ENCODE peak calls at places on chromosome 3, in eight cellular contexts. D is astrocyte, J is ovary, F is HCT116, K is IMR-90, H is suprapubic skin, M is breast epithelium, O is mammary epithelial cell. N is an unnamed sample.

GRCh38 chr3:27253391-27253790 is 115.8 kb downstream of the NEK10 start:
- DNase-seq in M (no peak), K (no peak), D (no peak), H (no peak), J (no peak), O (no peak), F (no peak), N (no peak)

GRCh38 chr3:14228611-14229470 is 50.2 kb downstream of the LSM3 start:
- DNase-seq in J (no peak), M (no peak), K (no peak), O (no peak), H (no peak), F (no peak), D (no peak), N (peak; percentile 28)

GRCh38 chr3:138923531-138923994 is 23.4 kb downstream of the FOXL2 start:
- DNase-seq in D (peak; percentile 51), K (peak; percentile 83), O (peak; percentile 78), J (peak; percentile 64), F (peak; percentile 82), H (peak; percentile 88), M (peak; percentile 86), N (peak; percentile 97)

GRCh38 chr3:134836921-134837320 is 41.9 kb downstream of the EPHB1 start:
- DNase-seq in F (no peak), O (no peak), K (no peak), M (no peak), D (no peak), H (no peak), J (no peak), N (no peak)

GRCh38 chr3:36736327-36736726 is 28.0 kb downstream of the DCLK3 start:
- DNase-seq in F (no peak), H (no peak), D (peak; percentile 7), J (no peak), O (no peak), K (no peak), M (no peak), N (peak; percentile 34)

GRCh38 chr3:53140575-53141467 is 10.6 kb upstream of the RFT1 start:
- DNase-seq in K (peak; percentile 81), F (no peak), J (no peak), D (no peak), M (no peak), O (peak; percentile 67), H (no peak), N (peak; percentile 35)

GRCh38 chr3:151305081-151305777 is 11.4 kb downstream of the GPR87 start:
- DNase-seq in M (peak; percentile 84), K (peak; percentile 95), H (peak; percentile 85), O (peak; percentile 99), D (peak; percentile 99), F (peak; percentile 96), J (no peak), N (peak; percentile 97)

GRCh38 chr3:53486961-53487654 is 7.3 kb upstream of the CACNA1D start:
- DNase-seq in F (no peak), D (no peak), O (no peak), H (no peak), J (no peak), M (no peak), K (no peak), N (no peak)

GRCh38 chr3:133208184-133208583 is 170.0 kb downstream of the TMEM108 start:
- DNase-seq in O (no peak), H (no peak), F (no peak), M (no peak), K (no peak), J (no peak), D (no peak), N (no peak)

GRCh38 chr3:125367403-125368230 is 7.5 kb downstream of the ZNF148 start:
- DNase-seq in K (peak; percentile 45), D (peak; percentile 65), O (no peak), H (no peak), F (no peak), J (no peak), M (no peak), N (no peak)

GRCh38 chr3:12049675-12050074 is 45.5 kb downstream of the SYN2 start:
- DNase-seq in O (no peak), H (no peak), K (peak; percentile 3), D (no peak), F (no peak), M (no peak), J (no peak), N (no peak)

GRCh38 chr3:71430941-71431552 is 152.5 kb downstream of the FOXP1 start:
- DNase-seq in O (peak; percentile 75), H (no peak), K (no peak), D (peak; percentile 43), J (no peak), M (no peak), F (no peak), N (peak; percentile 30)

GRCh38 chr3:99651561-99651960 is 13.2 kb downstream of the COL8A1 start:
- DNase-seq in M (no peak), D (peak; percentile 78), H (no peak), J (no peak), O (no peak), F (no peak), K (peak; percentile 81), N (peak; percentile 56)

GRCh38 chr3:123423026-123423425 is 25.9 kb downstream of the ADCY5 start:
- DNase-seq in M (no peak), K (no peak), F (no peak), H (no peak), J (no peak), D (no peak), O (no peak), N (no peak)

GRCh38 chr3:14957933-14958332 is 10.6 kb downstream of the NR2C2 start:
- DNase-seq in O (no peak), F (no peak), D (no peak), M (no peak), K (no peak), J (no peak), H (no peak), N (peak; percentile 41)

GRCh38 chr3:13236774-13237173 is 163.5 kb upstream of the IQSEC1 start:
- DNase-seq in O (no peak), J (no peak), F (no peak), D (no peak), K (no peak), H (no peak), M (no peak), N (no peak)

GRCh38 chr3:194485876-194486539 is 794 bp downstream of the ATP13A3 start:
- DNase-seq in J (peak; percentile 65), D (no peak), K (peak; percentile 31), H (peak; percentile 71), F (no peak), O (no peak), M (no peak), N (peak; percentile 19)

GRCh38 chr3:194387276-194387675 is 11.8 kb downstream of the GP5 start:
- DNase-seq in M (no peak), K (no peak), F (no peak), H (no peak), D (no peak), O (no peak), J (no peak), N (no peak)

GRCh38 chr3:117721866-117722265 is 1012.3 kb downstream of the TUSC7 start:
- DNase-seq in J (no peak), M (no peak), O (no peak), F (no peak), K (no peak), H (no peak), D (no peak), N (no peak)

GRCh38 chr3:17514597-17514996 is 227.8 kb downstream of the TBC1D5 start:
- DNase-seq in H (no peak), D (no peak), O (no peak), J (no peak), M (no peak), F (no peak), K (no peak), N (no peak)

GRCh38 chr3:72951259-72951722 is 45.3 kb upstream of the PPP4R2 start:
- DNase-seq in H (no peak), F (no peak), K (no peak), D (no peak), M (no peak), O (no peak), J (no peak), N (no peak)

GRCh38 chr3:137332296-137332695 is 374.5 kb downstream of the IL20RB start:
- DNase-seq in H (no peak), K (no peak), M (no peak), O (peak; percentile 5), J (no peak), D (no peak), F (no peak), N (no peak)

GRCh38 chr3:193910886-193911738 is 224.8 kb upstream of the HES1 start:
- DNase-seq in D (no peak), K (no peak), M (no peak), O (no peak), F (no peak), H (no peak), J (no peak), N (no peak)

GRCh38 chr3:187744169-187745151 is 808 bp downstream of the BCL6 start:
- DNase-seq in H (no peak), J (peak; percentile 81), D (peak; percentile 33), F (no peak), M (no peak), O (peak; percentile 51), K (peak; percentile 49), N (no peak)

GRCh38 chr3:57076422-57076951 is 16.0 kb downstream of the SPATA12 start:
- DNase-seq in O (no peak), K (no peak), F (no peak), J (no peak), M (no peak), D (no peak), H (no peak), N (no peak)

GRCh38 chr3:31652296-31652695 is 119.6 kb downstream of the STT3B start:
- DNase-seq in H (no peak), D (no peak), O (no peak), M (no peak), F (no peak), J (no peak), K (no peak), N (no peak)
- H3K9me3 ChIP-seq in H (peaks cover 63% of the 10 kb centered on the region), D (peaks cover 15% of the 10 kb centered on the region), O (no peaks in the 10 kb centered on the region), M (peaks cover 73% of the 10 kb centered on the region), F (no peaks in the 10 kb centered on the region), J (no peaks in the 10 kb centered on the region), K (peaks cover 32% of the 10 kb centered on the region), N (peaks cover 15% of the 10 kb centered on the region)

DNA sequence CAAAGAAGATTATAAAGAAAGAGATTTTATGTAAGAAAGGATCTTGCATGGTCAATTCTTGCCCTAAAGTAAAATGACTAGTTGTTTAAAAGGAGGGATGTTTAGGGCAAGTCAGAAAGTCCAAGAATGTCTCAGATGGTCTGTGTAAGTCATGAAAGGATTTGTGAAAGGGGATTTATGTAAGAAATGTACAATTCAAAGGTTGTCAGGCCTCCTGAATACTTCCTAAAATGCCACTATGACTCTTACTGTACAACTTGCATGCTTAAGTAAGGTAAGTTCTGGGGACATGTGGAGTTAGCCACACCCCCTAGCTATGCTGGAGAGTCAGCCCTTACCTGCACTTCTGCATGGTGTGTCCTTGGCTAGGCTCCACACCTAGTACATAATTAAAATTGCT is 328.9 kb upstream of the TGFBR2 start:
- DNase-seq in H (no peak), O (no peak), K (no peak), D (no peak), F (no peak), J (no peak), M (no peak), N (peak; percentile 25)
- H3K9me3 ChIP-seq in H (no peaks in the 10 kb centered on the region), O (peaks cover 12% of the 10 kb centered on the region), K (no peaks in the 10 kb centered on the region), D (peaks cover 3% of the 10 kb centered on the region), F (no peaks in the 10 kb centered on the region), J (no peaks in the 10 kb centered on the region), M (no peaks in the 10 kb centered on the region), N (peaks cover 1% of the 10 kb centered on the region)

GRCh38 chr3:126773783-126774182 is 69.7 kb downstream of the CHCHD6 start:
- DNase-seq in D (no peak), O (no peak), K (peak; percentile 32), J (no peak), M (no peak), F (no peak), H (no peak), N (no peak)
- H3K9me3 ChIP-seq in D (no peaks in the 10 kb centered on the region), O (no peaks in the 10 kb centered on the region), K (no peaks in the 10 kb centered on the region), J (no peaks in the 10 kb centered on the region), M (no peaks in the 10 kb centered on the region), F (no peaks in the 10 kb centered on the region), H (no peaks in the 10 kb centered on the region), N (peaks cover 2% of the 10 kb centered on the region)

GRCh38 chr3:98404010-98404409 is 13.5 kb downstream of the OR5K3 start:
- DNase-seq in O (no peak), D (no peak), K (no peak), M (no peak), F (no peak), J (no peak), H (no peak), N (no peak)
- H3K9me3 ChIP-seq in O (no peaks in the 10 kb centered on the region), D (no peaks in the 10 kb centered on the region), K (peaks cover 2% of the 10 kb centered on the region), M (peaks cover 30% of the 10 kb centered on the region), F (peaks cover 10% of the 10 kb centered on the region), J (no peaks in the 10 kb centered on the region), H (peaks cover 19% of the 10 kb centered on the region), N (peaks cover 5% of the 10 kb centered on the region)